ENCODE peak calls at places on chromosomes 5 and 9, in six cellular contexts. U, R, D, B, Z and N are unnamed samples.
A peak's percentile ranks its signal among the peaks of the same experiment; 100 is the strongest.

GRCh38 chr9:137786511-137786920 is 91.1 kb upstream of the CACNA1B start:
- DNase-seq in U (no peak), R (no peak), D (no peak), B (no peak), Z (no peak), N (no peak)

GRCh38 chr5:144460608-144461007 is 289.9 kb downstream of the KCTD16 start:
- DNase-seq in U (no peak), R (no peak), D (no peak), B (no peak), Z (no peak), N (no peak)

GRCh38 chr5:101942321-101942882 is 353.7 kb downstream of the SLCO4C1 start:
- DNase-seq in U (no peak), R (no peak), D (no peak), B (no peak), Z (no peak), N (no peak)

GRCh38 chr9:20640331-20641187 is 18.3 kb upstream of the MLLT3 start:
- DNase-seq in U (no peak), R (peak; percentile 4), D (peak; percentile 48), B (peak; percentile 85), Z (peak; percentile 56), N (peak; percentile 50)

GRCh38 chr5:132386644-132387286 is 17.3 kb downstream of the SLC22A5 start:
- DNase-seq in U (peak; percentile 59), R (peak; percentile 21), D (peak; percentile 88), B (peak; percentile 66), Z (peak; percentile 56), N (peak; percentile 54)

GRCh38 chr9:134317431-134318414 is 8.5 kb upstream of the RXRA start:
- DNase-seq in U (no peak), R (no peak), D (no peak), B (no peak), Z (no peak), N (no peak)

GRCh38 chr9:18805386-18805785 is 227.6 kb downstream of the SAXO1 start:
- DNase-seq in U (no peak), R (no peak), D (no peak), B (no peak), Z (no peak), N (no peak)

GRCh38 chr5:135487839-135488514 is 35.8 kb upstream of the TIFAB start:
- DNase-seq in U (no peak), R (no peak), D (peak; percentile 14), B (no peak), Z (no peak), N (no peak)

GRCh38 chr5:146731909-146732659 is 146.5 kb downstream of the PPP2R2B start:
- DNase-seq in U (no peak), R (no peak), D (no peak), B (no peak), Z (no peak), N (no peak)

GRCh38 chr5:15791274-15791673 is 291.3 kb downstream of the FBXL7 start:
- DNase-seq in U (no peak), R (no peak), D (no peak), B (no peak), Z (no peak), N (no peak)

GRCh38 chr5:10674096-10674495 is 86.9 kb downstream of the DAP start:
- DNase-seq in U (no peak), R (no peak), D (no peak), B (no peak), Z (no peak), N (no peak)

GRCh38 chr9:93305497-93306020 is 121.6 kb downstream of the WNK2 start:
- DNase-seq in U (no peak), R (no peak), D (no peak), B (no peak), Z (no peak), N (no peak)

GRCh38 chr9:112075009-112075378 is 100.1 kb downstream of the SUSD1 start:
- DNase-seq in U (no peak), R (no peak), D (no peak), B (no peak), Z (no peak), N (no peak)

GRCh38 chr9:116501871-116502270 is 185.2 kb upstream of the TRIM32 start:
- DNase-seq in U (no peak), R (no peak), D (no peak), B (no peak), Z (no peak), N (no peak)

GRCh38 chr9:76032652-76033373 is 142.3 kb downstream of the PCSK5 start:
- DNase-seq in U (no peak), R (no peak), D (no peak), B (no peak), Z (no peak), N (no peak)

GRCh38 chr5:41754857-41755256 is 115.4 kb downstream of the OXCT1 start:
- DNase-seq in U (no peak), R (no peak), D (no peak), B (no peak), Z (no peak), N (no peak)

GRCh38 chr9:22129134-22129533 is 120.0 kb upstream of the CDKN2B start:
- DNase-seq in U (no peak), R (no peak), D (no peak), B (no peak), Z (no peak), N (no peak)

GRCh38 chr9:110048976-110049698 is 158.8 kb downstream of the C9orf152 start:
- DNase-seq in U (no peak), R (peak; percentile 23), D (peak; percentile 43), B (no peak), Z (peak; percentile 5), N (no peak)

GRCh38 chr5:1772634-1773033 is 27.0 kb downstream of the MRPL36 start:
- DNase-seq in U (no peak), R (no peak), D (no peak), B (no peak), Z (no peak), N (no peak)

GRCh38 chr9:22838266-22838665 is 391.6 kb downstream of the DMRTA1 start:
- DNase-seq in U (no peak), R (no peak), D (no peak), B (no peak), Z (no peak), N (no peak)

GRCh38 chr5:150623152-150623877 is 17.1 kb upstream of the SYNPO start:
- DNase-seq in U (no peak), R (no peak), D (peak; percentile 70), B (no peak), Z (no peak), N (no peak)

GRCh38 chr5:178126556-178126955 is 4.3 kb upstream of the RMND5B start:
- DNase-seq in U (no peak), R (no peak), D (no peak), B (no peak), Z (no peak), N (no peak)

GRCh38 chr5:122929980-122930379 is 84.6 kb downstream of the SNX24 start:
- DNase-seq in U (no peak), R (no peak), D (no peak), B (no peak), Z (no peak), N (no peak)

GRCh38 chr9:137381501-137382443 is 41.2 kb downstream of the EXD3 start:
- DNase-seq in U (no peak), R (no peak), D (no peak), B (no peak), Z (no peak), N (no peak)